ENCODE peak calls at places on chromosomes 6 and 20, in six cellular contexts. T, X, C, W, K and P are unnamed samples.

GRCh38 chr6:148329568-148330299 is 12.9 kb upstream of the SASH1 start:
- DNase-seq in T (no peak), X (no peak), C (no peak), W (no peak), K (no peak), P (peak)

GRCh38 chr20:64189986-64190385 is 25.7 kb downstream of the MYT1 start:
- DNase-seq in T (no peak), X (no peak), C (no peak), W (no peak), K (no peak), P (no peak)

GRCh38 chr20:59152559-59153354 is 10.9 kb upstream of the ZNF831 start:
- DNase-seq in T (no peak), X (no peak), C (no peak), W (no peak), K (no peak), P (no peak)

GRCh38 chr6:152952045-152952444 is 30.8 kb downstream of the FBXO5 start:
- DNase-seq in T (no peak), X (peak), C (no peak), W (no peak), K (peak), P (peak)

GRCh38 chr20:22583773-22584629 is at the start of gene FOXA2:
- DNase-seq in T (no peak), X (peak), C (peak), W (no peak), K (no peak), P (no peak)

GRCh38 chr6:16800942-16801341 is 39.7 kb upstream of the ATXN1 start:
- DNase-seq in T (no peak), X (no peak), C (no peak), W (no peak), K (no peak), P (no peak)

GRCh38 chr20:10002871-10003270 is 31.9 kb upstream of the ANKEF1 start:
- DNase-seq in T (no peak), X (no peak), C (no peak), W (no peak), K (no peak), P (no peak)

GRCh38 chr6:92263864-92264263 is 1155.5 kb downstream of the EPHA7 start:
- DNase-seq in T (no peak), X (no peak), C (no peak), W (no peak), K (no peak), P (no peak)

GRCh38 chr20:47258745-47259695 is 97.5 kb downstream of the ZMYND8 start:
- DNase-seq in T (no peak), X (no peak), C (no peak), W (no peak), K (no peak), P (peak)

GRCh38 chr6:94510877-94511276 is 1066.5 kb upstream of the MANEA start:
- DNase-seq in T (no peak), X (no peak), C (no peak), W (no peak), K (no peak), P (no peak)

GRCh38 chr6:14502551-14502950 is 385.0 kb downstream of the CD83 start:
- DNase-seq in T (no peak), X (no peak), C (peak), W (no peak), K (no peak), P (no peak)

GRCh38 chr6:111417946-111418345 is 65.1 kb downstream of the REV3L start:
- DNase-seq in T (no peak), X (no peak), C (no peak), W (no peak), K (no peak), P (no peak)

GRCh38 chr6:74607934-74608333 is 597.9 kb downstream of the COL12A1 start:
- DNase-seq in T (no peak), X (no peak), C (no peak), W (no peak), K (no peak), P (peak)

GRCh38 chr20:47753571-47754120 is 31.6 kb downstream of the SULF2 start:
- DNase-seq in T (no peak), X (no peak), C (no peak), W (no peak), K (no peak), P (no peak)

GRCh38 chr6:108476381-108476780 is 84.3 kb upstream of the FOXO3 start:
- DNase-seq in T (no peak), X (no peak), C (no peak), W (no peak), K (no peak), P (no peak)

GRCh38 chr6:66328181-66328580 is 621.2 kb upstream of the EYS start:
- DNase-seq in T (no peak), X (no peak), C (no peak), W (no peak), K (no peak), P (no peak)

GRCh38 chr20:17626217-17627007 is 55.6 kb downstream of the RRBP1 start:
- DNase-seq in T (no peak), X (no peak), C (no peak), W (no peak), K (no peak), P (no peak)

GRCh38 chr20:47854687-47855212 is 69.5 kb upstream of the SULF2 start:
- DNase-seq in T (peak), X (peak), C (peak), W (no peak), K (peak), P (peak)

GRCh38 chr6:151154418-151154817 is 85.3 kb upstream of the AKAP12 start:
- DNase-seq in T (no peak), X (peak), C (peak), W (no peak), K (no peak), P (peak)

GRCh38 chr6:88989215-88989614 is 25.8 kb upstream of the RNGTT start:
- DNase-seq in T (peak), X (no peak), C (no peak), W (no peak), K (no peak), P (no peak)
- H3K9ac ChIP-seq in T (no peak), X (no peak), C (no peak), W (no peak), K (no peak), P (no peak)

GRCh38 chr20:62143118-62143975 is at the start of the genes PSMA7 and SS18L1:
- DNase-seq in T (peak), X (peak), C (peak), W (no peak), K (no peak), P (peak)
- TF ChIP-seq POLR2AphosphoS5 in T (peak), X (peak), C (peak), W (peak), K (peak), P (peak)

GRCh38 chr20:56625837-56626236 is 3.3 kb upstream of the TFAP2C start:
- DNase-seq in T (no peak), X (no peak), C (no peak), W (no peak), K (no peak), P (no peak)

GRCh38 chr20:56628873-56629463 is at the start of gene TFAP2C:
- DNase-seq in T (peak), X (no peak), C (peak), W (no peak), K (no peak), P (no peak)

GRCh38 chr20:56628015-56628872 is 862 bp upstream of the TFAP2C start:
- DNase-seq in T (no peak), X (no peak), C (no peak), W (no peak), K (no peak), P (no peak)

GRCh38 chr20:56626367-56627121 is 2.6 kb upstream of the TFAP2C start:
- DNase-seq in T (peak), X (no peak), C (peak), W (no peak), K (peak), P (no peak)

DNA sequence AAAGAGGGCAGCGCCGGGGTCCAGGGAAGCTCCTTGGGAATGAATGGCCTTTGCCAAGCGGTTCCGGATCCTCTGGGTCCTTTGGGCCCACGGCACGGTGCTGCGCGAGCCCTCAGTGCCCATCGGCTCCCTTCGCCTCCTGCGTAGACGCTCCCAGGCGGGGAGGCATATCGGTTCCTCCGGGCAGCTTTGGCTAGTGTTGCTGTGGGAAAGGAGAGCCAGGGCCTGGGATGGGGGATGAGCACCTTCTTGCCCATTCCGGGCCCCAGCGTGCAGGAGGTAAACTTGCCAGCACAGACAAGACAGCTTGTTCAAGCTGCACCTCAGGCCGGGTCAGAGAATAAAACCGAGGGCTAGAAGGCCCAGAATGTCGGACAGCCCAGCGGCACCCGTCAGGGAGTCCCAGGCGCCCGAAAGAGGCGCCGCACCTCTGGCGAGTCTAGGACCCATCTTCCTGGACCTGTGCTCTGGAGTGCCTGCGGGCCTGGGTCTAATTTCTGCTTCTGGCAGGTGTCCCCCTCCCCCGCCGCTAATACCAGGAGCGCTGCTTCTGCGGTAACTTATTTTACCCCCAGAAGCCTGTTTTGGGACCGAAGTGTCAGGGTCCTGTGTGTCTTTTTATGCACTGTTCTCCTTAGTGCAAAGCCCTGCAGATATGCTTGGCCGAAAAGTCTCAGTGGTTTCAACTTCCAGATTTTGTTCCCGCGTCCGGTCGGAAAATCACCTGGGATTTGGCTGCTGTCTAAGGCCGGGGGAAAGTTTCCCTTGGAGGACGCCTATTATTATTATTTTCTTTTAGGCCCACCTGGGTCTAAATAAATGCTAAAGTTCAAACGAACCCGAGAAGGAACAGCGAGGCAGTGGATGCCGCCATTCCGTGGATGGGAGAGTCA is 1.7 kb upstream of the TFAP2C start:
- DNase-seq in T (no peak), X (no peak), C (no peak), W (no peak), K (no peak), P (no peak)
- TF ChIP-seq EZH2 in T (no peak), X (no peak), C (no peak), W (no peak), K (peak), P (peak)

GRCh38 chr6:132511836-132512230 is 1.1 kb downstream of the STX7 start:
- DNase-seq in T (no peak), X (no peak), C (peak), W (no peak), K (no peak), P (peak)

GRCh38 chr6:132512342-132512637 is 626 bp downstream of the STX7 start:
- DNase-seq in T (no peak), X (no peak), C (no peak), W (no peak), K (no peak), P (no peak)

GRCh38 chr6:132515386-132515785 is 2.5 kb upstream of the STX7 start:
- DNase-seq in T (no peak), X (no peak), C (no peak), W (no peak), K (no peak), P (no peak)

GRCh38 chr6:132512638-132513632 is at the start of gene STX7:
- DNase-seq in T (peak), X (peak), C (peak), W (peak), K (peak), P (peak)

DNA sequence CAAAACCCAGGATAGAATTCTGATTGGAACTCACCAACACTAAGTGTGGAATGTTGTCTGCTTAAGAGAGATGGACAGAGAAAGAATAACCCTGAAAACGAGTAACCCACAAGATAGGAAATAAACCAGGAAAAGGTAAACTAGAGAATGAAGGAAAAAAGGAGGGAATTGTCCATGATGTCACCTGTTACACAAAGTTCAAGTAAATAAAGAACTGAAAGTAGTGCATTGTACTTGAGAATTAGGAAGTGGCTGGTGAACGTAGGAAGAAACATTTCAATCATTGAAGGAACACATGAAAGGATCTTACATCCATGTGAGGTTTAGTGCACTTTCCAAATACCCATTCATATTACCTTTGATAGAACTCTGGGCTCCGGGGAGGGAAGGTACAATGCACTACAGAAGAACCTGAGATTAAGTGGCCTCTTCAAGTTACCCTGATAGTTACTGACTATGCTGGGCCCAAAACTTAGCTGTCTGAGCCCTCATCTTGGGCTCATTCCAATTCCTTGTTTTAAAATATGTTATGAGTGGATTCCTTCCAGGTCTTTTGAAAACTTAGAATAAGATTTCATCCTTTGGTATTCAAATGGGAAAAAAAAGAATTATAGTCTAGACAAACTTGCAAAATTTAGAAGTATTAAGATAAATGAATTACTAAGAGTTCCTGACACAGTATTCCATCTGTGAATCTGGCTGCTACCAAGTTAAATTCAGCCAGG is 1.1 kb upstream of the STX7 start:
- DNase-seq in T (no peak), X (peak), C (peak), W (no peak), K (no peak), P (no peak)
- H3K9ac ChIP-seq in T (no peak), X (peak), C (no peak), W (no peak), K (no peak), P (no peak)

GRCh38 chr6:56514395-56514794 is 128.3 kb downstream of the DST start:
- DNase-seq in T (no peak), X (no peak), C (no peak), W (no peak), K (no peak), P (no peak)

GRCh38 chr6:56518995-56519767 is 123.5 kb downstream of the DST start:
- DNase-seq in T (no peak), X (no peak), C (no peak), W (no peak), K (no peak), P (no peak)

GRCh38 chr6:56515081-56515905 is 127.4 kb downstream of the DST start:
- DNase-seq in T (no peak), X (peak), C (no peak), W (no peak), K (no peak), P (no peak)

GRCh38 chr6:56516003-56516402 is 126.7 kb downstream of the DST start:
- DNase-seq in T (no peak), X (no peak), C (no peak), W (no peak), K (no peak), P (no peak)

DNA sequence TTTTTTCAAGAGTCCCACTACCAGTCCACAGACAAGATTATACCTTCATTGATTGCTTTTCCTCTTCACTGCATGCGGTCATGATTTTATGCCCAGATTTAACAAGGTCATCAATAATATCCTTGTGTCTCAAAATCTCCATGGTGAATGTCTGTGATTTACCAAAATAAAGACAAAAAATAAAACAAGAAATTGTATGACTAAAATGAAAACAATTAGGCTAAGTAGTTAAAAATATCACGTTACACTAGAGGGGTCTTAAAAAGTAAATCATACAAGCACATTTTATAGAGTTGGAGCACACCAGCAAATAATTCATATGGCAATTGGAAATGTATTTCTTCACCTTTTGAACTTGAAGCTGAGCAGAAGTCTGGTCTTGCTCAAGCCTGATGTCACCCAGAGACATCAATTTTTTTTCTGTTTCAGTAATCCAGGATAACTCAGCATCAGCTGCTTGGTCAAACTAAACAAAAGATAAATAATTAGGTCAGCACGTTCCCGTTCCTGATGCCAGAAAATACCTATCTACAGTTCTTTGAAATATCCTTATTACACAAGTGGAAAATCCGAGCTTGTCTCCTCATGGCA is 125.4 kb downstream of the DST start:
- DNase-seq in T (no peak), X (no peak), C (no peak), W (no peak), K (no peak), P (no peak)
- TF ChIP-seq POLR2AphosphoS5 in T (no peak), X (no peak), C (no peak), W (no peak), K (no peak), P (no peak)

GRCh38 chr6:47307362-47308222 is 2.1 kb downstream of the TNFRSF21 start:
- DNase-seq in T (no peak), X (no peak), C (no peak), W (no peak), K (no peak), P (peak)
- TF ChIP-seq EZH2 in T (no peak), X (no peak), C (no peak), W (no peak), K (no peak), P (no peak)

DNA sequence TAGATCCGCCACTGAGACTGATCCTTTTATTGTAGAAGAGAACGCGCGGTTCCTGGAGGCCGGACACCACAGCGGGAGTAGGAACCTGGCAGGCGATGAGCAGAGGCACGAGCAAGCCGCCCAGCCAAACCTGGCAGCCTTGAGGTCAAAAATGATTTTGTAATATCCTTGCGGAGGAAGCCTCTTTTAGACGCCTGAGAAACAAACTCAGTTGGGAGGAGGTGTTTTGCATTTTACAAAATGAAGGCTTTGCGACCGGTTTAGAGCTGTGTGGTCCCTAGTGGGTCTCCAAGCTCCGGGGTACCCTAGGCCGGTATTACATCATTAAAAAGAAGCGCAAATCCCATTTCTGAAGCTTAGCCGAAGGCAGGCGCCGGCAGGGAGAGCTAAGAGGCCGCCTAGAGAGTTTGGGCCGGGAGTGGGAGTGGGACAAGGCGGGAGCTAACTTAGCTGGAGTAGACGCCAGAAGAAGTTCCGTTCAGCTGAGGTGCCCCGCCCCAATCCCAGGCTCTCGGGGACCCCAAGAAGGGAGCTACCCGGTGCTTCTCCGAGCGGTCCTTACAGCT is 1.8 kb upstream of the TBX18 start:
- DNase-seq in T (no peak), X (no peak), C (no peak), W (no peak), K (no peak), P (no peak)
- H3K9ac ChIP-seq in T (no peak), X (no peak), C (no peak), W (no peak), K (no peak), P (no peak)